ENCODE peak calls at places on chromosomes 3 and 15, in eight cellular contexts. J, U, D, N, G, H, O and I are unnamed samples.
A peak's percentile ranks its signal among the peaks of the same experiment; 100 is the strongest.

GRCh38 chr15:49309889-49310288 is 113.2 kb upstream of the FGF7 start:
- DNase-seq in O (no peak), H (no peak), G (no peak), U (peak; percentile 26), J (no peak), N (no peak), D (no peak), I (no peak)

GRCh38 chr3:136276049-136276755 is 26.1 kb downstream of the PCCB start:
- DNase-seq in U (no peak), D (no peak), G (no peak), J (peak; percentile 18), H (no peak), N (no peak), O (peak; percentile 76), I (no peak)

GRCh38 chr15:74794248-74794969 is 12.5 kb downstream of the CSK start:
- DNase-seq in J (no peak), G (no peak), N (no peak), D (no peak), U (no peak), H (no peak), O (no peak), I (no peak)

GRCh38 chr3:171649282-171649681 is 161.0 kb downstream of the PLD1 start:
- DNase-seq in J (no peak), H (no peak), N (no peak), G (no peak), D (no peak), O (no peak), U (no peak), I (no peak)

GRCh38 chr3:78604328-78604727 is 1163.5 kb downstream of the ROBO1 start:
- DNase-seq in D (peak; percentile 46), J (peak; percentile 86), N (no peak), U (peak; percentile 41), O (peak; percentile 61), H (peak; percentile 80), G (peak; percentile 88), I (peak; percentile 59)

GRCh38 chr3:119778811-119779210 is 3.1 kb upstream of the NR1I2 start:
- DNase-seq in U (no peak), J (no peak), O (no peak), N (no peak), G (no peak), H (no peak), D (no peak), I (no peak)

GRCh38 chr3:190430906-190431305 is 18.8 kb downstream of the TMEM207 start:
- DNase-seq in O (no peak), H (no peak), D (no peak), G (no peak), N (no peak), J (no peak), U (no peak), I (no peak)

GRCh38 chr3:102125197-102125993 is 276.1 kb downstream of the NFKBIZ start:
- DNase-seq in D (no peak), G (no peak), J (no peak), O (no peak), U (no peak), N (no peak), H (no peak), I (no peak)

GRCh38 chr3:187798531-187799520 is 53.6 kb upstream of the BCL6 start:
- DNase-seq in G (no peak), H (no peak), D (no peak), U (no peak), N (no peak), J (no peak), O (no peak), I (no peak)

GRCh38 chr3:110180733-110181132 is 843.4 kb upstream of the DPPA4 start:
- DNase-seq in J (peak; percentile 16), N (no peak), O (no peak), D (no peak), U (no peak), G (no peak), H (peak; percentile 33), I (peak; percentile 31)

GRCh38 chr3:11370134-11370533 is 97.9 kb downstream of the ATG7 start:
- DNase-seq in U (no peak), J (no peak), H (no peak), G (no peak), D (no peak), O (no peak), N (no peak), I (no peak)

GRCh38 chr15:64251121-64251520 is 88.3 kb upstream of the PPIB start:
- DNase-seq in U (peak; percentile 47), H (peak; percentile 71), N (no peak), O (no peak), D (no peak), G (peak; percentile 79), J (peak; percentile 84), I (peak; percentile 16)

GRCh38 chr3:56720836-56721235 is 37.8 kb upstream of the TASOR start:
- DNase-seq in N (no peak), G (no peak), O (no peak), U (no peak), H (no peak), D (no peak), J (no peak), I (no peak)

GRCh38 chr3:150220041-150220440 is 188.1 kb upstream of the TSC22D2 start:
- DNase-seq in H (no peak), O (no peak), N (no peak), J (no peak), D (no peak), G (no peak), U (no peak), I (no peak)

GRCh38 chr15:74365619-74366445 is 1.6 kb downstream of the CYP11A1 start:
- DNase-seq in D (no peak), O (no peak), J (peak; percentile 59), H (peak; percentile 41), G (no peak), U (peak; percentile 61), N (no peak), I (peak; percentile 67)

GRCh38 chr3:164620423-164620822 is 457.9 kb downstream of the SI start:
- DNase-seq in J (no peak), G (no peak), D (peak; percentile 5), U (peak; percentile 14), O (no peak), N (no peak), H (no peak), I (no peak)

GRCh38 chr15:36428102-36428845 is 151.2 kb upstream of the CDIN1 start:
- DNase-seq in J (peak; percentile 100), D (peak; percentile 99), H (peak; percentile 100), G (peak; percentile 100), O (peak; percentile 100), N (no peak), U (peak; percentile 100), I (peak; percentile 95)

GRCh38 chr3:139672247-139672646 is 5.5 kb downstream of the NMNAT3 start:
- DNase-seq in G (no peak), O (no peak), H (no peak), J (no peak), D (no peak), U (no peak), N (no peak), I (no peak)

GRCh38 chr15:75639191-75639708 is 774 bp downstream of the IMP3 start:
- DNase-seq in N (no peak), O (peak; percentile 32), J (peak; percentile 46), H (no peak), D (peak; percentile 2), U (peak; percentile 79), G (peak; percentile 44), I (peak; percentile 50)

GRCh38 chr15:81091889-81092558 is 42.0 kb upstream of the CFAP161 start:
- DNase-seq in U (peak; percentile 57), N (no peak), H (peak; percentile 97), J (peak; percentile 95), O (peak; percentile 67), D (peak; percentile 52), G (peak; percentile 94), I (peak; percentile 95)

GRCh38 chr3:4340411-4341335 is 37.5 kb downstream of the SETMAR start:
- DNase-seq in O (no peak), H (no peak), G (no peak), U (peak; percentile 6), N (no peak), J (no peak), D (no peak), I (no peak)

GRCh38 chr3:151314132-151314531 is 2.5 kb downstream of the GPR87 start:
- DNase-seq in G (no peak), H (no peak), U (no peak), N (no peak), O (no peak), D (no peak), J (no peak), I (no peak)

GRCh38 chr3:151315136-151315535 is 1.5 kb downstream of the GPR87 start:
- DNase-seq in N (no peak), J (peak; percentile 64), H (peak; percentile 56), O (no peak), D (peak; percentile 60), U (peak; percentile 82), G (peak; percentile 59), I (no peak)

GRCh38 chr3:151315846-151316245 is 774 bp downstream of the GPR87 start:
- DNase-seq in N (no peak), H (no peak), O (peak; percentile 78), G (no peak), J (no peak), D (peak; percentile 29), U (no peak), I (no peak)

GRCh38 chr3:151312972-151313371 is 3.6 kb downstream of the GPR87 start:
- DNase-seq in U (no peak), O (no peak), J (no peak), H (no peak), N (no peak), G (no peak), D (no peak), I (no peak)

DNA sequence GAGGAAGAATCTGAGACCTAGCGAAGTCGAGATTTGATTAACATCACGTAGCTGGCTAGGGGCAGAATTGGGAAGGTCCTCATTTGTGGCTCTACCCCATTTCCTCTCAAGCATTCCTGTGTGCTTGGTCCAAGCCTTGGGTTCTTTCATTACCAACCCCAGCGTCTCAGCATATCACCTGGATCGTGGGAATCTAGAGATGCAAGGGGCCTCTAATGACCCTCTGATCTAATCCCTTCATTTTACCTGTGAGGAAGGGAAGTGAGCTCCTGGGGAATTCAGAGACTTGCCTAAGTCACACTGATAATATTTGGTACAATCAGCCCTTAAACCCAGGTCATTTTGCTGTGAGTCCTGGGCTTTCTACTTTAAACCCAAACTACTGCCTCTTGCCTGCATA is 2.0 kb downstream of the GPR87 start:
- DNase-seq in H (no peak), U (no peak), O (no peak), G (no peak), D (no peak), J (no peak), N (no peak), I (no peak)
- H3K9ac ChIP-seq in H (no peak overlapping the region), U (no peak overlapping the region), O (peak overlapping the region; percentile 97), G (no peak overlapping the region), D (peak overlapping the region; percentile 68), J (no peak overlapping the region), N (no peak overlapping the region), I (no peak overlapping the region)

GRCh38 chr3:112372396-112372795 is 39.4 kb downstream of the CD200 start:
- DNase-seq in J (no peak), U (no peak), D (no peak), H (no peak), O (no peak), N (no peak), G (no peak), I (peak; percentile 42)
- H3K9ac ChIP-seq in J (no peak overlapping the region), U (no peak overlapping the region), D (no peak overlapping the region), H (no peak overlapping the region), O (no peak overlapping the region), N (no peak overlapping the region), G (no peak overlapping the region), I (no peak overlapping the region)

GRCh38 chr3:186605078-186605477 is 7.8 kb upstream of the AHSG start:
- DNase-seq in O (peak; percentile 48), G (no peak), U (no peak), J (no peak), D (no peak), H (no peak), N (no peak), I (no peak)
- H3K9ac ChIP-seq in O (no peak overlapping the region), G (no peak overlapping the region), U (no peak overlapping the region), J (no peak overlapping the region), D (no peak overlapping the region), H (no peak overlapping the region), N (no peak overlapping the region), I (no peak overlapping the region)

GRCh38 chr3:12986031-12986430 is 87.2 kb downstream of the IQSEC1 start:
- DNase-seq in O (no peak), D (no peak), H (no peak), G (no peak), J (no peak), U (no peak), N (no peak), I (no peak)
- H3K9ac ChIP-seq in O (no peak overlapping the region), D (no peak overlapping the region), H (no peak overlapping the region), G (no peak overlapping the region), J (no peak overlapping the region), U (no peak overlapping the region), N (no peak overlapping the region), I (no peak overlapping the region)